ENCODE peak calls at places on chromosomes 1 and 21, in six cellular contexts. K, E, T, A, W and P are unnamed samples.

GRCh38 chr1:182626527-182626926 is 22.3 kb upstream of the RGS16 start:
- DNase-seq in K (no peak), E (no peak), T (no peak), A (no peak), W (no peak), P (no peak)

GRCh38 chr1:10795305-10796021 is 983 bp downstream of the CASZ1 start:
- DNase-seq in K (no peak), E (no peak), T (peak; percentile 21), A (no peak), W (no peak), P (no peak)

GRCh38 chr1:184152502-184152901 is 101.0 kb downstream of the TSEN15 start:
- DNase-seq in K (peak; percentile 74), E (no peak), T (peak; percentile 50), A (no peak), W (no peak), P (no peak)

GRCh38 chr1:67126111-67126746 is 8.5 kb downstream of the C1orf141 start:
- DNase-seq in K (peak; percentile 29), E (no peak), T (peak; percentile 23), A (no peak), W (no peak), P (no peak)

GRCh38 chr1:33696311-33696710 is 167.6 kb upstream of the HMGB4 start:
- DNase-seq in K (no peak), E (no peak), T (no peak), A (no peak), W (no peak), P (no peak)

GRCh38 chr1:27109103-27109822 is 45.7 kb downstream of the SLC9A1 start:
- DNase-seq in K (no peak), E (no peak), T (peak; percentile 22), A (no peak), W (no peak), P (no peak)

GRCh38 chr1:160205974-160206369 is 788 bp downstream of the PEA15 start:
- DNase-seq in K (peak; percentile 43), E (peak; percentile 11), T (peak; percentile 80), A (peak; percentile 39), W (peak; percentile 22), P (no peak)

GRCh38 chr1:46152021-46152420 is 19.6 kb upstream of the PIK3R3 start:
- DNase-seq in K (peak; percentile 41), E (no peak), T (peak; percentile 72), A (no peak), W (no peak), P (no peak)

GRCh38 chr1:160622885-160623633 is 23.8 kb downstream of the SLAMF1 start:
- DNase-seq in K (no peak), E (no peak), T (no peak), A (no peak), W (no peak), P (no peak)

GRCh38 chr1:211352985-211353515 is 26.4 kb downstream of the TRAF5 start:
- DNase-seq in K (peak; percentile 14), E (peak; percentile 45), T (peak; percentile 29), A (peak; percentile 54), W (no peak), P (no peak)

GRCh38 chr1:116379674-116380498 is 6.8 kb downstream of the ATP1A1 start:
- DNase-seq in K (no peak), E (no peak), T (no peak), A (no peak), W (no peak), P (no peak)

GRCh38 chr1:6222644-6223043 is 13.1 kb downstream of the ICMT start:
- DNase-seq in K (peak; percentile 82), E (no peak), T (peak; percentile 47), A (no peak), W (no peak), P (no peak)

GRCh38 chr1:212214377-212214776 is 70.8 kb upstream of the PPP2R5A start:
- DNase-seq in K (no peak), E (no peak), T (no peak), A (no peak), W (no peak), P (no peak)

GRCh38 chr1:185159966-185160365 is 3.0 kb downstream of the SWT1 start:
- DNase-seq in K (no peak), E (no peak), T (peak; percentile 10), A (no peak), W (no peak), P (peak; percentile 66)

GRCh38 chr1:230581446-230582079 is 60.7 kb upstream of the COG2 start:
- DNase-seq in K (no peak), E (no peak), T (no peak), A (no peak), W (no peak), P (no peak)

GRCh38 chr21:19048088-19048672 is 644.6 kb upstream of the TMPRSS15 start:
- DNase-seq in K (no peak), E (no peak), T (no peak), A (no peak), W (no peak), P (no peak)

GRCh38 chr1:165884690-165885304 is 57.4 kb downstream of the UCK2 start:
- DNase-seq in K (peak; percentile 35), E (no peak), T (no peak), A (no peak), W (no peak), P (no peak)

GRCh38 chr1:6141601-6142000 is 38.5 kb downstream of the CHD5 start:
- DNase-seq in K (no peak), E (no peak), T (no peak), A (no peak), W (no peak), P (no peak)

GRCh38 chr1:162003825-162004205 is 19.9 kb downstream of the OLFML2B start:
- DNase-seq in K (peak; percentile 49), E (no peak), T (peak; percentile 96), A (no peak), W (no peak), P (peak; percentile 42)

GRCh38 chr1:118978914-118979701 is 9.0 kb downstream of the TBX15 start:
- DNase-seq in K (no peak), E (no peak), T (no peak), A (no peak), W (no peak), P (no peak)

GRCh38 chr1:50427086-50427817 is 4.0 kb upstream of the DMRTA2 start:
- DNase-seq in K (no peak), E (no peak), T (no peak), A (no peak), W (no peak), P (no peak)

GRCh38 chr1:71587961-71588360 is 507.1 kb upstream of the ZRANB2 start:
- DNase-seq in K (peak; percentile 42), E (no peak), T (peak; percentile 13), A (no peak), W (no peak), P (peak; percentile 18)

GRCh38 chr1:114986286-114986685 is 43.3 kb upstream of the TSHB start:
- DNase-seq in K (peak; percentile 0), E (no peak), T (no peak), A (no peak), W (no peak), P (no peak)

GRCh38 chr1:178488393-178488792 is 8.4 kb downstream of the CLEC20A start:
- DNase-seq in K (no peak), E (no peak), T (no peak), A (no peak), W (no peak), P (no peak)

GRCh38 chr1:61825398-61825797 is 83.1 kb downstream of the PATJ start:
- DNase-seq in K (no peak), E (no peak), T (no peak), A (no peak), W (no peak), P (no peak)

GRCh38 chr1:117600966-117601365 is 4.9 kb upstream of the TENT5C start:
- DNase-seq in K (peak; percentile 90), E (no peak), T (no peak), A (no peak), W (no peak), P (no peak)

GRCh38 chr1:96090134-96090533 is 631.5 kb upstream of the PTBP2 start:
- DNase-seq in K (peak; percentile 24), E (no peak), T (no peak), A (no peak), W (no peak), P (no peak)

GRCh38 chr1:2834146-2834475 is 32.6 kb upstream of the TTC34 start:
- DNase-seq in K (no peak), E (no peak), T (no peak), A (no peak), W (no peak), P (no peak)

GRCh38 chr1:85894651-85895050 is 186.4 kb upstream of the ZNHIT6 start:
- DNase-seq in K (peak; percentile 66), E (no peak), T (peak; percentile 54), A (no peak), W (no peak), P (no peak)

GRCh38 chr1:941588-942383 is 17.3 kb downstream of the NOC2L start:
- DNase-seq in K (peak; percentile 84), E (no peak), T (peak; percentile 84), A (peak; percentile 76), W (no peak), P (no peak)

GRCh38 chr1:117237701-117238413 is 27.1 kb upstream of the VTCN1 start:
- DNase-seq in K (peak; percentile 60), E (no peak), T (peak; percentile 39), A (no peak), W (no peak), P (no peak)

GRCh38 chr1:170305777-170306299 is 160.1 kb downstream of the NTMT2 start:
- DNase-seq in K (peak; percentile 31), E (no peak), T (no peak), A (no peak), W (no peak), P (no peak)

GRCh38 chr1:2784854-2785630 is 16.5 kb downstream of the TTC34 start:
- DNase-seq in K (no peak), E (no peak), T (no peak), A (no peak), W (no peak), P (no peak)